ENCODE peak calls at places on chromosome 12, in six cellular contexts. One of them, this sample, is unnamed.

GRCh38 chr12:109440851-109441490 is 36.1 kb downstream of the KCTD10 start:
- DNase-seq in left cardiac atrium: no peak
- DNase-seq in activated CD4-positive, alpha-beta T cell treated with anti-CD3 and anti-CD28 coated beads for 1 hour: no peak
- DNase-seq in NCI-H1105: peak
- DNase-seq in iris pigment epithelial cell: no peak
- DNase-seq in hippocampal formation: no peak
- DNase-seq in this sample: no peak

GRCh38 chr12:125284945-125285344 is 219.7 kb downstream of the AACS start:
- DNase-seq in left cardiac atrium: no peak
- DNase-seq in activated CD4-positive, alpha-beta T cell treated with anti-CD3 and anti-CD28 coated beads for 1 hour: no peak
- DNase-seq in NCI-H1105: no peak
- DNase-seq in iris pigment epithelial cell: no peak
- DNase-seq in hippocampal formation: no peak
- DNase-seq in this sample: no peak

GRCh38 chr12:106303202-106303820 is 778 bp downstream of the TCP11L2 start:
- DNase-seq in left cardiac atrium: peak
- DNase-seq in activated CD4-positive, alpha-beta T cell treated with anti-CD3 and anti-CD28 coated beads for 1 hour: peak
- DNase-seq in NCI-H1105: peak
- DNase-seq in iris pigment epithelial cell: peak
- DNase-seq in hippocampal formation: peak
- DNase-seq in this sample: peak

GRCh38 chr12:17459214-17459613 is 630.8 kb downstream of the RERGL start:
- DNase-seq in left cardiac atrium: no peak
- DNase-seq in activated CD4-positive, alpha-beta T cell treated with anti-CD3 and anti-CD28 coated beads for 1 hour: no peak
- DNase-seq in NCI-H1105: no peak
- DNase-seq in iris pigment epithelial cell: no peak
- DNase-seq in hippocampal formation: no peak
- DNase-seq in this sample: no peak

GRCh38 chr12:28708918-28709371 is 440.1 kb upstream of the FAR2 start:
- DNase-seq in left cardiac atrium: no peak
- DNase-seq in activated CD4-positive, alpha-beta T cell treated with anti-CD3 and anti-CD28 coated beads for 1 hour: no peak
- DNase-seq in NCI-H1105: no peak
- DNase-seq in iris pigment epithelial cell: peak
- DNase-seq in hippocampal formation: no peak
- DNase-seq in this sample: no peak

GRCh38 chr12:49043856-49044258 is 16.7 kb downstream of the KMT2D start:
- DNase-seq in left cardiac atrium: peak
- DNase-seq in activated CD4-positive, alpha-beta T cell treated with anti-CD3 and anti-CD28 coated beads for 1 hour: peak
- DNase-seq in NCI-H1105: no peak
- DNase-seq in iris pigment epithelial cell: peak
- DNase-seq in hippocampal formation: no peak
- DNase-seq in this sample: peak

GRCh38 chr12:89373772-89374572 is 21.7 kb upstream of the DUSP6 start:
- DNase-seq in left cardiac atrium: no peak
- DNase-seq in activated CD4-positive, alpha-beta T cell treated with anti-CD3 and anti-CD28 coated beads for 1 hour: no peak
- DNase-seq in NCI-H1105: no peak
- DNase-seq in iris pigment epithelial cell: peak
- DNase-seq in hippocampal formation: no peak
- DNase-seq in this sample: no peak

GRCh38 chr12:94225924-94226630 is 77.7 kb downstream of the PLXNC1 start:
- DNase-seq in left cardiac atrium: no peak
- DNase-seq in activated CD4-positive, alpha-beta T cell treated with anti-CD3 and anti-CD28 coated beads for 1 hour: no peak
- DNase-seq in NCI-H1105: no peak
- DNase-seq in iris pigment epithelial cell: no peak
- DNase-seq in hippocampal formation: no peak
- DNase-seq in this sample: no peak

GRCh38 chr12:9615420-9616135 is 7.9 kb upstream of the KLRB1 start:
- DNase-seq in left cardiac atrium: no peak
- DNase-seq in activated CD4-positive, alpha-beta T cell treated with anti-CD3 and anti-CD28 coated beads for 1 hour: no peak
- DNase-seq in NCI-H1105: no peak
- DNase-seq in iris pigment epithelial cell: no peak
- DNase-seq in hippocampal formation: no peak
- DNase-seq in this sample: no peak

GRCh38 chr12:53492830-53493609 is 6.2 kb downstream of the MAP3K12 start:
- DNase-seq in left cardiac atrium: peak
- DNase-seq in activated CD4-positive, alpha-beta T cell treated with anti-CD3 and anti-CD28 coated beads for 1 hour: peak
- DNase-seq in NCI-H1105: peak
- DNase-seq in iris pigment epithelial cell: peak
- DNase-seq in hippocampal formation: peak
- DNase-seq in this sample: peak

GRCh38 chr12:87413784-87414183 is 615.4 kb downstream of the C12orf50 start:
- DNase-seq in left cardiac atrium: no peak
- DNase-seq in activated CD4-positive, alpha-beta T cell treated with anti-CD3 and anti-CD28 coated beads for 1 hour: no peak
- DNase-seq in NCI-H1105: peak
- DNase-seq in iris pigment epithelial cell: peak
- DNase-seq in hippocampal formation: no peak
- DNase-seq in this sample: no peak

GRCh38 chr12:56614627-56615026 is 15.5 kb downstream of the BAZ2A start:
- DNase-seq in left cardiac atrium: no peak
- DNase-seq in activated CD4-positive, alpha-beta T cell treated with anti-CD3 and anti-CD28 coated beads for 1 hour: no peak
- DNase-seq in NCI-H1105: no peak
- DNase-seq in iris pigment epithelial cell: no peak
- DNase-seq in hippocampal formation: no peak
- DNase-seq in this sample: no peak

GRCh38 chr12:32603858-32604257 is 75.2 kb upstream of the DNM1L start:
- DNase-seq in left cardiac atrium: no peak
- DNase-seq in activated CD4-positive, alpha-beta T cell treated with anti-CD3 and anti-CD28 coated beads for 1 hour: no peak
- DNase-seq in NCI-H1105: no peak
- DNase-seq in iris pigment epithelial cell: peak
- DNase-seq in hippocampal formation: no peak
- DNase-seq in this sample: no peak

This sample was measured in progenitor cell of endocrine pancreas.